ENCODE peak calls at places on chromosomes 4 and X, in ten cellular contexts. E is AG10803, P is GM23338, G is skeletal muscle cell, T is neuronal stem cell, H is A549, B is GM12865, X is epithelial cell of esophagus, V is MG63, N is body of pancreas. D is an unnamed sample.
A peak's percentile ranks its signal among the peaks of the same experiment; 100 is the strongest.

GRCh38 chr4:185471235-185472062 is at the start of gene CCDC110:
- DNase-seq in E (peak; percentile 92), P (peak; percentile 98), G (peak; percentile 89), T (peak; percentile 90), H (peak; percentile 94), B (peak; percentile 98), X (peak; percentile 99), V (peak; percentile 75), N (peak; percentile 97), D (peak; percentile 95)

GRCh38 chr4:166324321-166324720 is 451.3 kb downstream of the TLL1 start:
- DNase-seq in E (no peak), P (peak; percentile 75), G (no peak), T (peak; percentile 5), H (peak; percentile 36), B (peak; percentile 53), X (peak; percentile 61), V (no peak), N (peak; percentile 27), D (peak; percentile 15)

GRCh38 chrX:153646620-153647373 is at the start of gene DUSP9:
- DNase-seq in E (no peak), P (peak; percentile 66), G (no peak), T (no peak), H (peak; percentile 43), B (no peak), X (peak; percentile 53), V (peak; percentile 60), N (peak; percentile 26), D (no peak)

GRCh38 chr4:56082809-56083208 is 134.1 kb downstream of the CEP135 start:
- DNase-seq in E (no peak), P (no peak), G (no peak), T (no peak), H (no peak), B (no peak), X (no peak), V (no peak), N (no peak), D (no peak)

GRCh38 chr4:88033309-88033708 is 25.9 kb downstream of the PKD2 start:
- DNase-seq in E (peak; percentile 63), P (peak; percentile 81), G (no peak), T (peak; percentile 35), H (peak; percentile 68), B (peak; percentile 66), X (peak; percentile 72), V (no peak), N (peak; percentile 61), D (peak; percentile 62)

GRCh38 chrX:53746718-53747117 is 60.2 kb upstream of the HUWE1 start:
- DNase-seq in E (no peak), P (no peak), G (no peak), T (no peak), H (no peak), B (no peak), X (no peak), V (no peak), N (no peak), D (no peak)

GRCh38 chrX:153945956-153946909 is 1.8 kb upstream of the RENBP start:
- DNase-seq in E (no peak), P (no peak), G (no peak), T (no peak), H (no peak), B (no peak), X (no peak), V (no peak), N (no peak), D (no peak)

GRCh38 chrX:73916931-73917657 is 354.1 kb downstream of the CHIC1 start:
- DNase-seq in E (peak; percentile 89), P (peak; percentile 69), G (peak; percentile 70), T (peak; percentile 20), H (peak; percentile 77), B (no peak), X (peak; percentile 76), V (peak; percentile 37), N (no peak), D (peak; percentile 87)

GRCh38 chrX:96453139-96453538 is 231.5 kb upstream of the DIAPH2 start:
- DNase-seq in E (no peak), P (no peak), G (no peak), T (no peak), H (peak; percentile 54), B (peak; percentile 42), X (no peak), V (no peak), N (no peak), D (no peak)

GRCh38 chrX:115425359-115425758 is 135.6 kb upstream of the PLS3 start:
- DNase-seq in E (no peak), P (no peak), G (no peak), T (no peak), H (no peak), B (no peak), X (no peak), V (no peak), N (no peak), D (no peak)

GRCh38 chr4:17068885-17069284 is 170.4 kb upstream of the LDB2 start:
- DNase-seq in E (no peak), P (no peak), G (no peak), T (no peak), H (no peak), B (no peak), X (no peak), V (no peak), N (no peak), D (no peak)

GRCh38 chr4:140037353-140038030 is 116.5 kb downstream of the MAML3 start:
- DNase-seq in E (peak; percentile 79), P (no peak), G (peak; percentile 69), T (no peak), H (peak; percentile 93), B (no peak), X (peak; percentile 93), V (peak; percentile 45), N (no peak), D (peak; percentile 95)

GRCh38 chr4:75514131-75514948 is at the start of the genes RCHY1 and THAP6:
- DNase-seq in E (peak; percentile 93), P (peak; percentile 99), G (peak; percentile 73), T (peak; percentile 90), H (peak; percentile 94), B (peak; percentile 95), X (peak; percentile 96), V (peak; percentile 93), N (peak; percentile 94), D (peak; percentile 95)

GRCh38 chr4:75514949-75515612 is 808 bp downstream of the THAP6 start:
- DNase-seq in E (no peak), P (no peak), G (no peak), T (no peak), H (no peak), B (peak; percentile 69), X (peak; percentile 1), V (no peak), N (no peak), D (no peak)

GRCh38 chr4:75513529-75514130 is 573 bp downstream of the RCHY1 start:
- DNase-seq in E (no peak), P (no peak), G (no peak), T (no peak), H (no peak), B (no peak), X (no peak), V (no peak), N (no peak), D (peak; percentile 18)

GRCh38 chr4:75512336-75513211 is 1.6 kb downstream of the RCHY1 start:
- DNase-seq in E (peak; percentile 77), P (no peak), G (no peak), T (no peak), H (no peak), B (peak; percentile 64), X (peak; percentile 26), V (peak; percentile 1), N (no peak), D (peak; percentile 42)

DNA sequence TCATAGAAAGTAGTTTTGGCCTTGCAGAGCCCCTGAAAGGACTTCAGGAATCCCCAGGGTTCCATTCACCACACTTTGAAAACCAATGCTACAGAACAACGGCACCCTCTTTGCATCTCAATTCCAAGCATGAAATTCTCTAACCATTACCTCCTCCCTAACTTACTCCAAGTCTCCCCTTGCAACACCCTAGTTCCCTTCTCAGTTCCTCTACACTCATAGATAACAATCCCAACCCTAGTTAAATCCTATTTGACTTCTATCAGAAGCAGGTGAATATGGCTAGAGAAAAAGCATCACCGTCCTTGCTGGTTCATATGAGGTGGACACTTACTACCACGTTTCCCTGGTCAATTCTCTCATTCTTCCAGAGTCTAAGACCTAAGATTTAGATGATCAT is 2.4 kb downstream of the RCHY1 start:
- DNase-seq in E (no peak), P (peak; percentile 51), G (no peak), T (no peak), H (no peak), B (no peak), X (no peak), V (no peak), N (no peak), D (no peak)
- H3K4me3 ChIP-seq in E (no peak overlapping the region), P (peak overlapping the region; percentile 87), G (no peak overlapping the region), T (no peak overlapping the region), H (no peak overlapping the region), B (peak overlapping the region; percentile 100), X (no peak overlapping the region), V (no peak overlapping the region), N (no peak overlapping the region), D (peak overlapping the region; percentile 6)

DNA sequence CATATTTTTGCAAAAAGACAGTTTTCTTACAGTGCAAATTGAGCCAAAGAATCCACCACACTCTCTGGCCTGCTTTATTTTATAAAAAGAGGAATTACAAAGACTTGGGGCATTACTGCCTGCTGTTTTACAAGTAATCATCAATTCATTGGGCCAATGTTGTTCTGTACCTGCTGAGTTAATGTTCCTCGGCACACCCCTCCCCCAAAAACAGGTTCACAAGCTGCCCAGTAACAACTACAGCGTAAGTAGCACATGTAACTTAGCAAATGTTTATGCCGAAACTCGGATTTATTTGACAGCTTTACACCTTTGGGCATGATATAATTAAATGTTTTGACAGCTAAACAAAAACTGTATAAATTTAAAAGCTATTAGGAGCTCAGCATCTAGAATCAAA is 214.6 kb upstream of the MAB21L2 start:
- DNase-seq in E (no peak), P (peak; percentile 78), G (no peak), T (peak; percentile 29), H (no peak), B (no peak), X (no peak), V (no peak), N (no peak), D (no peak)
- H3K4me3 ChIP-seq in E (no peak overlapping the region), P (peak overlapping the region; percentile 21), G (no peak overlapping the region), T (no peak overlapping the region), H (no peak overlapping the region), B (no peak overlapping the region), X (no peak overlapping the region), V (no peak overlapping the region), N (no peak overlapping the region), D (no peak overlapping the region)

GRCh38 chr4:138863160-138863559 is 152.4 kb upstream of the NOCT start:
- DNase-seq in E (no peak), P (no peak), G (no peak), T (no peak), H (no peak), B (no peak), X (no peak), V (no peak), N (no peak), D (no peak)
- H3K4me3 ChIP-seq in E (no peak overlapping the region), P (no peak overlapping the region), G (no peak overlapping the region), T (no peak overlapping the region), H (no peak overlapping the region), B (no peak overlapping the region), X (no peak overlapping the region), V (no peak overlapping the region), N (no peak overlapping the region), D (no peak overlapping the region)

DNA sequence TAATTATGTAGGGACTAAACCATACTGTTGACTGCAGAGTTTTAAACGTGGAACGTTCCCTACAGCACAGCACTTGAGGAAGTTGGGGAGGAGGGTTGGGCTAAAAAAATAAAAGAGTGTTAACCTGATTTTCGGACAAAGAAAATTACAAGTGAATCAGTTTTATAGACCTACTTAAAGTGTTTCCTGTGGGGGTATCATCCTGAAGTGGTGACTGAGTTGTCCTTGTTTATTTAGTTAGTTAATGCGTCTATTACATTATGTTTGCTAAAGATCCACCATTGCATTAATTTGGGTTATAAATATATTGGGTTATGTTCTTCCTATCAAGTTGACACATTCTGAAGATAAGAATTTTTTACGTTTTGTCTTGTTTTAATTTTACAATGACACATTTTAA is 14.7 kb downstream of the UNC5C start:
- DNase-seq in E (no peak), P (no peak), G (no peak), T (no peak), H (no peak), B (no peak), X (no peak), V (no peak), N (no peak), D (no peak)
- H3K4me3 ChIP-seq in E (no peak overlapping the region), P (no peak overlapping the region), G (no peak overlapping the region), T (no peak overlapping the region), H (no peak overlapping the region), B (no peak overlapping the region), X (no peak overlapping the region), V (no peak overlapping the region), N (no peak overlapping the region), D (no peak overlapping the region)

D was measured in astrocyte of the spinal cord.